ENCODE peak calls at places on chromosomes 13 and 19, in eight cellular contexts. L is T1000; K is stimulated activated CD4-positive, alpha-beta T cell treated with anti-CD3 and anti-CD28 coated beads, Interleukin-1b, Interleukin-23, amount 100 ng/mL, for 48 hours; R is Peyer's patch; N is SK-N-SH; X is activated CD4-positive, alpha-beta T cell treated with anti-CD3 and anti-CD28 coated beads, Interleukin-2, amount 50 U/mL, for 1 hour; Z is transverse colon; D is astrocyte of the spinal cord. U is an unnamed sample.

GRCh38 chr19:9673912-9674668 is 810 bp downstream of the ZNF562 start:
- DNase-seq in L (no peak), K (peak), R (no peak), N (no peak), X (no peak), Z (no peak), D (peak), U (peak)

GRCh38 chr19:42156571-42156970 is 24.3 kb upstream of the POU2F2 start:
- DNase-seq in L (no peak), K (no peak), R (no peak), N (no peak), X (no peak), Z (no peak), D (no peak), U (no peak)

GRCh38 chr13:76286178-76286577 is 600.0 kb downstream of the KCTD12 start:
- DNase-seq in L (no peak), K (no peak), R (no peak), N (no peak), X (no peak), Z (no peak), D (peak), U (peak)

GRCh38 chr19:35306473-35307246 is 14.7 kb downstream of the MAG start:
- DNase-seq in L (no peak), K (no peak), R (peak), N (no peak), X (no peak), Z (no peak), D (no peak), U (no peak)

GRCh38 chr19:3494559-3494958 is 5.9 kb downstream of the DOHH start:
- DNase-seq in L (no peak), K (peak), R (no peak), N (no peak), X (peak), Z (no peak), D (no peak), U (no peak)

GRCh38 chr13:24882665-24883064 is 118.7 kb downstream of the RNF17 start:
- DNase-seq in L (no peak), K (no peak), R (no peak), N (no peak), X (no peak), Z (no peak), D (no peak), U (no peak)

GRCh38 chr13:68027311-68027710 is 797.2 kb upstream of the PCDH9 start:
- DNase-seq in L (no peak), K (no peak), R (no peak), N (no peak), X (no peak), Z (no peak), D (no peak), U (no peak)

GRCh38 chr19:1725100-1726064 is 27.9 kb upstream of the ONECUT3 start:
- DNase-seq in L (peak), K (peak), R (no peak), N (peak), X (no peak), Z (peak), D (peak), U (peak)

GRCh38 chr19:13366529-13367143 is 139.6 kb downstream of the CACNA1A start:
- DNase-seq in L (no peak), K (no peak), R (no peak), N (peak), X (no peak), Z (no peak), D (peak), U (peak)

GRCh38 chr13:71606818-71607217 is 260.2 kb downstream of the DACH1 start:
- DNase-seq in L (no peak), K (no peak), R (no peak), N (no peak), X (no peak), Z (no peak), D (no peak), U (no peak)

GRCh38 chr13:20360835-20361412 is 128.8 kb upstream of the GJB6 start:
- DNase-seq in L (no peak), K (no peak), R (no peak), N (no peak), X (no peak), Z (no peak), D (peak), U (no peak)

GRCh38 chr19:19619121-19619848 is 798 bp upstream of the PBX4 start:
- DNase-seq in L (no peak), K (no peak), R (no peak), N (no peak), X (no peak), Z (no peak), D (no peak), U (no peak)

GRCh38 chr13:114118763-114119123 is 13.7 kb downstream of the RASA3 start:
- DNase-seq in L (no peak), K (no peak), R (no peak), N (peak), X (no peak), Z (no peak), D (peak), U (peak)

GRCh38 chr19:10887616-10888367 is 16.4 kb downstream of the CARM1 start:
- DNase-seq in L (no peak), K (no peak), R (no peak), N (no peak), X (no peak), Z (no peak), D (no peak), U (no peak)

GRCh38 chr19:50695251-50696064 is 24.1 kb downstream of the SHANK1 start:
- DNase-seq in L (no peak), K (no peak), R (no peak), N (peak), X (no peak), Z (no peak), D (no peak), U (peak)

GRCh38 chr19:719081-719512 is 10.4 kb downstream of the PALM start:
- DNase-seq in L (no peak), K (no peak), R (no peak), N (no peak), X (no peak), Z (no peak), D (no peak), U (peak)

GRCh38 chr13:106299616-106300015 is 235.8 kb downstream of the EFNB2 start:
- DNase-seq in L (no peak), K (no peak), R (no peak), N (no peak), X (no peak), Z (no peak), D (no peak), U (no peak)

GRCh38 chr13:38688674-38689073 is 1.8 kb downstream of the FREM2 start:
- DNase-seq in L (no peak), K (no peak), R (no peak), N (no peak), X (no peak), Z (no peak), D (no peak), U (no peak)

GRCh38 chr13:40330950-40331349 is 335.5 kb downstream of the FOXO1 start:
- DNase-seq in L (no peak), K (no peak), R (no peak), N (no peak), X (no peak), Z (no peak), D (no peak), U (no peak)

GRCh38 chr13:98374750-98375149 is 197.7 kb upstream of the RNF113B start:
- DNase-seq in L (no peak), K (no peak), R (no peak), N (no peak), X (no peak), Z (no peak), D (no peak), U (no peak)

GRCh38 chr13:75637101-75637774 is 1.1 kb downstream of the LMO7 start:
- DNase-seq in L (no peak), K (no peak), R (no peak), N (peak), X (no peak), Z (no peak), D (peak), U (no peak)

GRCh38 chr13:109196896-109197295 is 567.5 kb downstream of the MYO16 start:
- DNase-seq in L (no peak), K (no peak), R (no peak), N (no peak), X (no peak), Z (no peak), D (no peak), U (no peak)

GRCh38 chr19:5046339-5047039 is 77.6 kb downstream of the KDM4B start:
- DNase-seq in L (peak), K (no peak), R (no peak), N (no peak), X (no peak), Z (peak), D (peak), U (no peak)

GRCh38 chr19:39156230-39156890 is 30.8 kb downstream of the PAK4 start:
- DNase-seq in L (no peak), K (no peak), R (no peak), N (no peak), X (no peak), Z (no peak), D (peak), U (no peak)